ENCODE peak calls at places on chromosomes 12 and 14, in seven cellular contexts. C is HFF-Myc, H is heart left ventricle, A is IMR-90, I is GM06990, S is endothelial cell, W is astrocyte. R is an unnamed sample.

GRCh38 chr14:54743382-54743781 is 159.2 kb downstream of the GCH1 start:
- DNase-seq in A (no peak), C (no peak), I (no peak), S (no peak), W (no peak), H (no peak), R (no peak)

GRCh38 chr12:63965936-63966602 is 121.6 kb downstream of the SRGAP1 start:
- DNase-seq in I (no peak), A (peak), H (no peak), W (no peak), S (no peak), C (no peak), R (no peak)

GRCh38 chr12:52224154-52224553 is 8.9 kb upstream of the KRT7 start:
- DNase-seq in A (peak), C (no peak), S (no peak), I (no peak), W (no peak), H (no peak), R (no peak)

GRCh38 chr14:36556811-36557433 is 25.5 kb downstream of the NKX2-8 start:
- DNase-seq in A (peak), H (no peak), S (peak), W (no peak), C (no peak), I (no peak), R (peak)

GRCh38 chr14:103686831-103687485 is 28.3 kb downstream of the XRCC3 start:
- DNase-seq in C (no peak), S (no peak), I (no peak), H (no peak), W (peak), A (peak), R (no peak)

GRCh38 chr12:40063424-40063823 is 42.5 kb downstream of the SLC2A13 start:
- DNase-seq in C (no peak), S (no peak), A (no peak), H (peak), W (peak), I (no peak), R (no peak)

GRCh38 chr12:131072446-131073230 is 118.9 kb downstream of the ADGRD1 start:
- DNase-seq in A (no peak), H (no peak), S (no peak), C (no peak), W (no peak), I (no peak), R (no peak)

GRCh38 chr12:71164166-71164876 is 6.5 kb upstream of the TSPAN8 start:
- DNase-seq in A (no peak), W (no peak), H (no peak), C (no peak), I (no peak), S (no peak), R (no peak)

GRCh38 chr12:113113397-113113796 is 22.2 kb downstream of the RASAL1 start:
- DNase-seq in A (no peak), I (no peak), C (no peak), W (no peak), S (no peak), H (no peak), R (no peak)

GRCh38 chr14:68843471-68844209 is 50.8 kb upstream of the ZFP36L1 start:
- DNase-seq in H (peak), S (peak), C (peak), A (peak), I (peak), W (no peak), R (peak)

GRCh38 chr12:77835982-77836381 is 5.3 kb downstream of the NAV3 start:
- DNase-seq in S (no peak), H (no peak), A (no peak), C (no peak), W (peak), I (no peak), R (no peak)

GRCh38 chr12:119005832-119006360 is 24.6 kb downstream of the SRRM4 start:
- DNase-seq in S (no peak), I (no peak), H (no peak), C (no peak), W (no peak), A (no peak), R (no peak)

GRCh38 chr14:80425686-80426085 is 214.4 kb upstream of the DIO2 start:
- DNase-seq in A (peak), W (peak), S (no peak), H (peak), I (no peak), C (peak), R (no peak)

GRCh38 chr12:109053382-109054123 is 1.2 kb downstream of the USP30 start:
- DNase-seq in S (no peak), H (no peak), W (no peak), C (no peak), A (no peak), I (peak), R (peak)

GRCh38 chr12:109054520-109054919 is 2.1 kb downstream of the USP30 start:
- DNase-seq in W (no peak), I (no peak), H (no peak), C (no peak), A (no peak), S (no peak), R (no peak)

GRCh38 chr12:109058773-109059172 is 6.4 kb downstream of the USP30 start:
- DNase-seq in H (no peak), S (no peak), A (no peak), W (no peak), C (no peak), I (no peak), R (no peak)

GRCh38 chr12:109057376-109057775 is 5.0 kb downstream of the USP30 start:
- DNase-seq in A (no peak), H (no peak), W (no peak), C (no peak), S (no peak), I (no peak), R (no peak)

DNA sequence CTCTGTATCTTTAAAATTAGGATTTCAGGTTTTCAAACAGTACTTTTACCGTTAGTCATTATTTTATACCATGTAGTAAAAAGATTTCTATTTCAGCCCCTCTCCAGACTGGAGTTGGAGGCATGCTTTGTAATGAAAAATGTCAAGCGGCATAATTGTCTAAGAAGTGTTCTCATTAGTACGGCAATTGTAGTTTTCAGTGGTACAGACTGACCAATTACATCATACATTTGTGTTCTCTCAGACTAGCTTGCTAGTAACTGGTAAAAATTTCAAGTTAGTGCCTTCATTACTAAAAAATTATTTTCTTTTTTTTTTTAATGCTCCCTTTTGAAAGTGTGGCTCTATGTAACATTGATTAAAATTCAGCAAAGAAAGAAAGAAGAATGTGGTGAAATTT is 4.5 kb downstream of the USP30 start:
- DNase-seq in H (no peak), S (no peak), A (no peak), I (no peak), C (no peak), W (no peak), R (no peak)
- TF ChIP-seq CTCF in H (no peak), S (no peak), A (no peak), I (no peak), C (no peak), W (no peak), R (no peak)

GRCh38 chr12:989751-990278 is 1.2 kb upstream of the ERC1 start:
- DNase-seq in A (peak), I (no peak), S (no peak), H (peak), C (peak), W (peak), R (no peak)
- TF ChIP-seq CTCF in A (no peak), I (no peak), S (no peak), H (no peak), C (no peak), W (no peak), R (no peak)

GRCh38 chr12:90163975-90164374 is 455.3 kb upstream of the ATP2B1 start:
- DNase-seq in A (no peak), C (no peak), I (no peak), S (no peak), H (no peak), W (no peak), R (peak)
- TF ChIP-seq CTCF in A (peak), C (peak), I (peak), S (no peak), H (no peak), W (no peak), R (no peak)

DNA sequence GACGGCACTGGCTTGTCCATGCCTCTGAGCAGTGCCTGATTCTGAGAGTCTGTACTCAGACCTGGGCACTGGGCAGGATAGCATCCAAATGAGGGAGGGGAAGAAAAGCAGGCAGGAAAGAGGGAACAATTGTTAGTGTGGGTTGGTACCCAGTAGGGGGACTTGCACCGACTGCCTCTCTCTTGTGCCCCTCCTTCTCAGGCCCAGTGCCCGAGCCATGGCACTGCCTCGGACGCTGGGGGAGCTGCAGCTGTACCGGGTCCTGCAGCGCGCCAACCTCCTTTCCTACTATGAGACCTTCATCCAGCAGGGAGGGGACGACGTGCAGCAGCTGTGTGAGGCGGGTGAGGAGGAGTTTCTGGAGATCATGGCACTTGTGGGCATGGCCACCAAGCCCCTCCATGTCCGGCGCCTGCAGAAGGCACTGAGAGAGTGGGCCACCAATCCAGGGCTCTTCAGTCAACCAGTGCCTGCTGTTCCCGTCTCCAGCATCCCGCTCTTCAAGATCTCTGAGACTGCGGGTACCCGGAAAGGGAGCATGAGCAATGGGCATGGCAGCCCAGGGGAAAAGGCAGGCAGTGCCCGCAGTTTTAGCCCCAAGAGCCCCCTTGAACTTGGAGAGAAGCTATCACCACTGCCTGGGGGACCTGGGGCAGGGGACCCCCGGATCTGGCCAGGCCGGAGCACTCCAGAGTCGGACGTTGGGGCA is 2.2 kb downstream of the NAB2 start:
- DNase-seq in C (no peak), S (no peak), H (no peak), W (no peak), I (no peak), A (no peak), R (peak)
- TF ChIP-seq CTCF in C (peak), S (no peak), H (no peak), W (no peak), I (no peak), A (no peak), R (no peak)

GRCh38 chr12:3644103-3644502 is 108.8 kb downstream of the CRACR2A start:
- DNase-seq in S (no peak), C (no peak), W (no peak), I (no peak), H (no peak), A (no peak), R (no peak)
- TF ChIP-seq CTCF in S (no peak), C (no peak), W (no peak), I (no peak), H (no peak), A (no peak), R (no peak)

GRCh38 chr12:74685385-74685784 is 147.8 kb downstream of the ATXN7L3B start:
- DNase-seq in S (no peak), H (no peak), C (no peak), A (no peak), I (no peak), W (no peak), R (no peak)

GRCh38 chr12:74689929-74690328 is 152.3 kb downstream of the ATXN7L3B start:
- DNase-seq in W (no peak), A (no peak), I (no peak), S (no peak), C (no peak), H (no peak), R (no peak)

DNA sequence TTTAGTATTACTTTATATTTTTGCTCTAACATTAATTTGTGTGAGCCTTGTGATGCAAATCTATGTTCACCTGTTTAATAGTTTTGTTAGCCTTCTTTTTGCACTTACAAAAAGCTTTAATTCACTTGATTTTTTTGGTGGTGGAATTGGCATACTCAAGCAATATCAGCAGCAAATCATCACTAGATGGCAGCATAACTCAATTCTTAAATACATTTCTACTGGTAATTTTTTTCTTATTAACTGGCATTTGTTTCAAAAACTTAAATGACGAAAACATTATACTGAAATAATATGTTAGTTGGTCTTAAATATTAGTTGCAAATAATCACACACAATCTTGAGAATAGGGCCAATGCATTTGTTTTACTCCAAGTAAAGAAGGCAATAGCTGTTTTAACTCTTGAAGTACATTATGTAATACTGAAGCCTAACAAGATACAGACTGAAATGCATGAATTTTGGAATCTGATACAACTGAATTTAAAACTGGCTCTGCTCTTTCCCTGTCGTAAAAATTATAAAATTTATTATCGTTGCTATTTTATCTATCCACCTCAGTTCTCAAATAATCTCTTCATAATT is 151.5 kb downstream of the ATXN7L3B start:
- DNase-seq in W (peak), A (peak), H (no peak), I (peak), S (no peak), C (peak), R (no peak)
- TF ChIP-seq CTCF in W (peak), A (peak), H (peak), I (peak), S (peak), C (peak), R (peak)